ENCODE peak calls at places on chromosomes 4 and X, in eight cellular contexts. V is WTC11, H is right atrium auricular region, Z is AML-193, K is posterior cingulate gyrus, E is NCI-H526, Y is cerebellar cortex, G is germinal center. T is an unnamed sample.

GRCh38 chr4:26342328-26343040 is 21.7 kb downstream of the RBPJ start:
- DNase-seq in K (no peak), V (no peak), G (no peak), Z (no peak), H (no peak), Y (no peak), E (no peak), T (peak; percentile 70)

GRCh38 chr4:107379054-107379869 is 340.8 kb downstream of the PAPSS1 start:
- DNase-seq in Z (no peak), V (no peak), E (no peak), H (no peak), Y (no peak), G (no peak), K (no peak), T (peak; percentile 41)

GRCh38 chr4:133146574-133147198 is 2.4 kb upstream of the PCDH10 start:
- DNase-seq in Z (no peak), H (no peak), E (peak; percentile 71), K (peak; percentile 64), Y (peak; percentile 50), G (no peak), V (peak; percentile 77), T (no peak)

GRCh38 chr4:2850966-2851782 is 7.5 kb downstream of the ADD1 start:
- DNase-seq in Y (no peak), G (no peak), H (no peak), V (no peak), Z (no peak), K (no peak), E (no peak), T (no peak)

GRCh38 chr4:180057891-180058643 is 2185.1 kb upstream of the TENM3 start:
- DNase-seq in Z (no peak), H (no peak), G (peak; percentile 3), E (peak; percentile 48), K (peak; percentile 17), V (peak; percentile 53), Y (peak; percentile 60), T (no peak)

GRCh38 chrX:139563251-139563650 is 32.7 kb downstream of the F9 start:
- DNase-seq in Z (no peak), H (no peak), G (no peak), V (no peak), K (no peak), E (no peak), Y (no peak), T (no peak)

GRCh38 chr4:48337726-48338125 is 3.6 kb upstream of the SLAIN2 start:
- DNase-seq in E (no peak), K (no peak), H (no peak), Z (peak; percentile 36), G (no peak), Y (no peak), V (no peak), T (no peak)

GRCh38 chr4:40763228-40763716 is 13.5 kb downstream of the NSUN7 start:
- DNase-seq in Z (no peak), V (no peak), E (no peak), G (no peak), H (no peak), K (no peak), Y (no peak), T (no peak)

GRCh38 chr4:87044511-87045369 is 109.9 kb downstream of the AFF1 start:
- DNase-seq in H (no peak), G (no peak), V (no peak), Y (no peak), Z (no peak), K (no peak), E (no peak), T (no peak)

GRCh38 chr4:188987011-188987410 is 847.8 kb downstream of the TRIML1 start:
- DNase-seq in Y (no peak), K (no peak), Z (no peak), E (no peak), V (no peak), H (no peak), G (no peak), T (no peak)